ENCODE peak calls at places on chromosomes 13 and 19, in eight cellular contexts. G is brain microvascular endothelial cell, T is PC-9, O is heart right ventricle, P is RWPE2, D is neural progenitor cell, E is IMR-90, Z is Peyer's patch. Y is an unnamed sample. For H3K27me3, the result is how much of the 10 kb centered on the place peaks cover.

GRCh38 chr19:33124207-33125098 is 7.5 kb upstream of the WDR88 start:
- DNase-seq in P (no peak), G (no peak), E (no peak), Z (no peak), O (no peak), D (peak), T (no peak), Y (no peak)

GRCh38 chr19:5960005-5961001 is 17.6 kb downstream of the RANBP3 start:
- DNase-seq in Z (no peak), E (no peak), T (no peak), D (no peak), P (no peak), O (peak), G (no peak), Y (no peak)

GRCh38 chr13:57632276-57633140 is 964 bp downstream of the PCDH17 start:
- DNase-seq in T (no peak), D (peak), E (no peak), P (no peak), Z (no peak), G (no peak), O (peak), Y (no peak)

GRCh38 chr13:113184568-113185440 is 23.7 kb downstream of the PCID2 start:
- DNase-seq in T (no peak), P (no peak), Z (no peak), E (no peak), D (no peak), O (no peak), G (peak), Y (no peak)

GRCh38 chr19:37963190-37963947 is 56.4 kb downstream of the SIPA1L3 start:
- DNase-seq in Z (peak), E (peak), D (no peak), O (no peak), T (no peak), G (peak), P (no peak), Y (no peak)

GRCh38 chr13:75533866-75534265 is 3.8 kb downstream of the COMMD6 start:
- DNase-seq in Z (no peak), T (no peak), E (no peak), O (no peak), P (no peak), G (peak), D (no peak), Y (no peak)

GRCh38 chr13:88434953-88435352 is 763.8 kb downstream of the SLITRK5 start:
- DNase-seq in G (no peak), D (no peak), T (no peak), O (no peak), E (no peak), P (no peak), Z (no peak), Y (no peak)

GRCh38 chr19:10112037-10112751 is 701 bp downstream of the P2RY11 start:
- DNase-seq in P (no peak), O (no peak), E (no peak), G (no peak), T (no peak), Z (no peak), D (no peak), Y (no peak)

GRCh38 chr19:14629557-14629956 is 45.1 kb downstream of the ADGRE3 start:
- DNase-seq in O (no peak), D (no peak), G (no peak), E (no peak), P (no peak), Z (no peak), T (no peak), Y (peak)

GRCh38 chr19:17616961-17617806 is 61.7 kb downstream of the COLGALT1 start:
- DNase-seq in O (no peak), E (peak), Z (no peak), P (no peak), G (peak), T (no peak), D (peak), Y (peak)

GRCh38 chr13:111429064-111429558 is 108.7 kb downstream of the TEX29 start:
- DNase-seq in G (peak), E (peak), T (peak), O (peak), P (no peak), D (peak), Z (peak), Y (peak)

GRCh38 chr13:78658630-78659449 is at the start of gene OBI1:
- DNase-seq in P (peak), O (peak), D (peak), G (peak), Z (peak), E (peak), T (peak), Y (peak)

GRCh38 chr19:57103573-57104277 is 16.1 kb upstream of the USP29 start:
- DNase-seq in E (peak), O (peak), G (peak), Z (peak), T (peak), D (peak), P (no peak), Y (peak)

GRCh38 chr19:57096640-57097361 is 23.0 kb upstream of the USP29 start:
- DNase-seq in P (no peak), D (no peak), O (no peak), E (no peak), T (no peak), G (no peak), Z (no peak), Y (no peak)

DNA sequence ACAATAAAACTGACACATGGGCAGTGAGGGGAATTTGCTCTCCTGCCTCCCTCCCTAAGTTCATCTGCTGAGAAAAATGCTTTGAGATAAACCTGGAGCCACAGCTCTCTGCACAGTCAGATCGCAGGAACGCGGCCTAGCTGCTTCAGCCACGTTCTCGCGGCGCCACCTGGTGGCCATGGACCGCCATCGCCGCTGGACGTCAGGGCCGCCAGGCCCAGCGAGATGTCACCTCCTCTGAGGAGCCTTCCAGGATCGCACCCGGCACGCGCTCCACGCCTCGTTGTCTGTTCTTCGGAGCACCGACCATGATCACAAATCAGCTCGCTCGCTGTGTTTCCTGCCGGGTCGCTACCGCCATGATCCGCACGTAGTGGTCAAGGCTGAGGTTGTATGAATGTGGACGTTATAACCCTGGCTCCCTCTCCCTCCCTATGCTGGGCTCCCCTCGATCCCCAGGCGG is 20.6 kb upstream of the USP29 start:
- DNase-seq in T (peak), D (peak), P (no peak), Z (peak), E (peak), G (peak), O (peak), Y (peak)
- TF ChIP-seq CTCF in T (peak), D (peak), P (peak), Z (peak), E (peak), G (peak), O (peak), Y (peak)

GRCh38 chr19:35117017-35117570 is 1.5 kb downstream of the FXYD3 start:
- DNase-seq in Z (no peak), P (no peak), G (no peak), O (no peak), D (no peak), E (no peak), T (no peak), Y (no peak)
- H3K4me3 ChIP-seq in Z (no peak), P (peak), G (no peak), O (no peak), D (no peak), E (no peak), T (peak), Y (peak)

GRCh38 chr19:7700128-7700470 is 1.8 kb downstream of the FCER2 start:
- DNase-seq in P (no peak), G (no peak), Z (no peak), T (no peak), D (no peak), O (no peak), E (no peak), Y (no peak)

GRCh38 chr19:7699422-7700127 is 2.4 kb downstream of the FCER2 start:
- DNase-seq in G (no peak), D (no peak), O (no peak), P (no peak), Z (no peak), E (no peak), T (peak), Y (peak)

GRCh38 chr19:7699003-7699402 is 2.9 kb downstream of the FCER2 start:
- DNase-seq in P (no peak), G (no peak), Z (no peak), O (no peak), D (no peak), T (no peak), E (no peak), Y (no peak)

GRCh38 chr19:7697721-7698287 is 4.1 kb downstream of the FCER2 start:
- DNase-seq in E (no peak), D (no peak), P (no peak), O (no peak), T (no peak), G (no peak), Z (no peak), Y (no peak)

GRCh38 chr19:7698583-7698982 is 3.3 kb downstream of the FCER2 start:
- DNase-seq in T (no peak), D (no peak), G (no peak), P (no peak), Z (no peak), E (no peak), O (no peak), Y (no peak)
- H3K27me3 ChIP-seq in T (half or more), D (under half), G (under half), P (under half), Z (under half), E (under half), O (half or more), Y (under half)

DNA sequence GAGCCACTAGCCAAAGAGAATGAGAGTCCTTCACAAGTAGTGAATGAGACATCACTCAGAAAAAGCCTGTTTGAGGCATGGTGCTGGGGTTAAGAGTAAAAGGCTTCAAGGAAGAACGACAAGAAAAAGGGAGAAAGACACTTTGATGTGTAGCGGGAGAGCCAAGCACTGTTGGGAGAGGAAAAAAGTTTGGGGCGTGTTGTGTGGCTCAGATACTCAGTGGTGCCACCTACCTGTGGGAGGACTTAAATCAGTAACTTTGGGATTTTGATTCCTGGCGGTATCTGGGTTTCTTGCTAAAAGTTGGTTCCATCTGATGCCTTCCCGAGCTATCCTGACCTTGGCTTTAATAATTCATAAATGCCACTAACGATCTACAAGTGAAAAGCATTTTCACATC is 12.3 kb downstream of the ELSPBP1 start:
- DNase-seq in T (no peak), G (no peak), Z (no peak), P (no peak), E (no peak), O (no peak), D (no peak), Y (no peak)
- TF ChIP-seq CTCF in T (peak), G (peak), Z (no peak), P (no peak), E (no peak), O (no peak), D (peak), Y (peak)

GRCh38 chr13:51243832-51244231 is 21.6 kb downstream of the FAM124A start:
- DNase-seq in Z (no peak), P (no peak), O (no peak), G (no peak), D (peak), T (no peak), E (no peak), Y (no peak)
- H3K4me3 ChIP-seq in Z (no peak), P (no peak), O (no peak), G (no peak), D (no peak), T (no peak), E (no peak), Y (no peak)

DNA sequence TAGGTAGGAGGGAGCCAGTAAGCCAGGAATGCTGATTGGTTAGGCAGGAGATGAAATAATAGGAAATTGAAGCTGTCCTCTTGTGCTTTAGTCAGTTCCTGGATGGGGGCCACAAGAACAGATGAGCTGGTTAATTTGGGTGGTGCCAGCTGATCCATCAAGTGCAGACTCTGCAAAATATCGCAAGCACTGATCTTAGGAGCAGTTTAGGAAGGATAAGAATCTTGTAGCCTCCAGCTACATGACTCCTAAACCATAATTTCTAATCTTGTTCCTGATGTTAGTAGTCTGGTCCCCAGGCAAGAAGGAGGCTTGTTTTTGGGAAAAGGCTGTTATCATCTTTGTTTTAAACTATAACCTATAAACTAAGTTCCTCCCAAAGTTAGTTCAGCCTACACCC is 117.9 kb upstream of the GPR12 start:
- DNase-seq in D (no peak), E (no peak), O (no peak), T (no peak), Z (no peak), P (no peak), G (no peak), Y (no peak)
- H3K27me3 ChIP-seq in D (under half), E (under half), O (under half), T (half or more), Z (under half), P (under half), G (under half), Y (under half)

GRCh38 chr13:69553976-69554375 is 553.6 kb upstream of the ATXN8OS start:
- DNase-seq in E (no peak), P (no peak), D (no peak), T (no peak), G (no peak), O (no peak), Z (no peak), Y (no peak)

GRCh38 chr13:69551193-69551592 is 556.4 kb upstream of the ATXN8OS start:
- DNase-seq in E (no peak), O (no peak), D (no peak), T (no peak), G (no peak), P (no peak), Z (no peak), Y (no peak)

DNA sequence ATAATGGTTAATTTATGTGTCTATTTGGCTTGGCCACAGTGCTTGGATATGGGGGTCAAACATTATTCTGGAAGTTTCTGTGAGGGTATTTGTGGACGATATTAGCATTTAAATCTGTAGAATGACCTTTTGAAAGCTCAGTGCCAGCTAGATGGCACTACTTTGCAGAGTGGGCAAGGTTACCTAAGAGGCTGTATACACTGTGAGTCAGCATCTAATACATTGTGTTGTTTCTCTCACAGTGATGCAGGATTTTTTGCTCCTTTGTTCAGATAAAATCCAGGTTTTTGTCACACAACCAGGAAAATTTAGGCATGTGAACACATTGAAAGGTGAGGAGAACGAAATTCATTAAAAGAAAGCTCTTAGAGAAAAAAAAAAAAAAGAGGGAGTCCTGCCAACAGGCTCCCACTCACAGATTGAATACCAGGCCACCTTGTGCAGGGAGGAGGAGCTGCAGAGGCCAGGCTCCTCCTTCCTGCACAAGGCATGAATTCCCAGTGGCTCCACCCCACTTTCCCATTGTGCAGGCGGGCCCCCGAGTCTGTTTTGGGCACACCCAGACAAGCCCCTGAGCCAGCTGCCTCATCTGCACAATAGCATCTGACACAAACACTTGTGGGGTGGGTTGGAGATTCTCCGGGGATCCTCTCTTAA is 551.0 kb upstream of the ATXN8OS start:
- DNase-seq in G (no peak), O (no peak), D (no peak), E (no peak), T (no peak), P (no peak), Z (no peak), Y (peak)
- TF ChIP-seq CTCF in G (no peak), O (no peak), D (no peak), E (no peak), T (no peak), P (peak), Z (no peak), Y (no peak)

DNA sequence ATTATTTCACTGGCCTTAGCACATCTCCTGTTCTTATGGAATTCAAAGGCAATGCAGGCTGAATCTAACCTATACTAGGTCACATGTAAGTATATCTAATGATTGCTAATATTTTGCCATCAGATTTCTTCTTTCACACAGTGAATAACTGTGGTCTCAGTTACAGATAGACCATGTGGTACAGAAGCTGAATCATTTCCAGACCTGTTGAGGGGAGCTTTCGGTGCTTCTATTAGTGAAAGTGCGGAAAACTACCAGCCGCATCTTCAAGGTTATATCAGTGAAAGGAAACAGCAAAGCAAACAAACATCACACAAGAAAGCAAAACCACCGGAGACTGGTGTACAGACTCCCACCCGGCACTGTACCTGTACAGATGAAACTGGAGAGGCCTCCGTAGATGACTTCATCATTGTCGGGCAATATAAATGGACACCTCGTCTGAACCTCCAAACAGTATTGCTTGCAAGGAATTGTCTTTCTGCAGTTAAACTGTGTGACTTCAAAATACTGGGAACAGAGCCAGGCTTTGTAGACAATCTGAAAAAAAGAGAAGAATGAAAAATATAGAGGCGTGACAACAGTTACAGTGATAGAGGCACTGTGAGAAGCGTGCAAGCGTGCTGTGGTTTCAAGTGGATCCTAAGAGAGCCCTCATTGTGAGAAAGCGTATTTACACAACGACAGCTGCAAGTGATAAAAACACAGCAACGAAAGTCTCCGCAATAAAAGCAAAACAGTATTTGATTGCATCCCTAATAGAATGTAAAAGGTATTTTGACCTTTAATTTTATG is 642.5 kb upstream of the ARGLU1 start:
- DNase-seq in Z (no peak), O (no peak), D (no peak), G (peak), E (peak), P (no peak), T (no peak), Y (peak)
- H3K4me3 ChIP-seq in Z (no peak), O (peak), D (no peak), G (peak), E (no peak), P (no peak), T (no peak), Y (no peak)

GRCh38 chr13:20157387-20157786 is 3.5 kb downstream of the GJA3 start:
- DNase-seq in D (no peak), T (no peak), O (no peak), Z (no peak), P (no peak), E (no peak), G (no peak), Y (no peak)
- H3K27me3 ChIP-seq in D (half or more), T (under half), O (half or more), Z (under half), P (half or more), E (under half), G (under half), Y (under half)